ENCODE peak calls at places on chromosome 2, in four cellular contexts. W is CD4-positive, CD25-positive, alpha-beta regulatory T cell; V is germinal center; I is iris pigment epithelial cell. Q is an unnamed sample.

GRCh38 chr2:7516447-7517121 is 599.4 kb downstream of the RNF144A start:
- DNase-seq in W (no peak), V (no peak), I (no peak), Q (no peak)

GRCh38 chr2:1830936-1831616 is 86.8 kb upstream of the PXDN start:
- DNase-seq in W (no peak), V (no peak), I (no peak), Q (no peak)

GRCh38 chr2:20366672-20367116 is 16.1 kb upstream of the PUM2 start:
- DNase-seq in W (no peak), V (no peak), I (no peak), Q (no peak)

GRCh38 chr2:23385351-23385747 is 370 bp downstream of the KLHL29 start:
- DNase-seq in W (no peak), V (peak), I (peak), Q (peak)

GRCh38 chr2:9690716-9691498 is 60.1 kb upstream of the YWHAQ start:
- DNase-seq in W (no peak), V (no peak), I (no peak), Q (no peak)

GRCh38 chr2:79855264-79856006 is 342.6 kb downstream of the CTNNA2 start:
- DNase-seq in W (no peak), V (no peak), I (peak), Q (peak)

GRCh38 chr2:206383669-206384068 is 59.7 kb upstream of the ADAM23 start:
- DNase-seq in W (no peak), V (no peak), I (no peak), Q (no peak)

GRCh38 chr2:105919826-105920225 is 175.1 kb downstream of the NCK2 start:
- DNase-seq in W (peak), V (peak), I (peak), Q (peak)